ENCODE peak calls at places on chromosome 1, in nine cellular contexts. P, L, A, U, E, K, O, X and B are unnamed samples.

GRCh38 chr1:117146570-117147340 is 25.2 kb upstream of the TRIM45 start:
- DNase-seq in K (peak), A (no peak), L (no peak), O (peak), X (peak), P (peak), U (no peak), E (no peak), B (no peak)

GRCh38 chr1:186754542-186755150 is 74.1 kb upstream of the PLA2G4A start:
- DNase-seq in K (no peak), L (no peak), U (no peak), A (no peak), O (no peak), X (no peak), P (no peak), E (no peak), B (no peak)

GRCh38 chr1:150813028-150813707 is 5.1 kb upstream of the CTSK start:
- DNase-seq in E (peak), X (peak), O (peak), U (peak), K (peak), L (no peak), P (no peak), A (no peak), B (peak)

GRCh38 chr1:24107462-24108225 is 4.3 kb downstream of the MYOM3 start:
- DNase-seq in U (no peak), A (no peak), X (peak), E (peak), K (no peak), O (no peak), L (no peak), P (no peak), B (peak)

GRCh38 chr1:44505210-44505993 is 100.3 kb downstream of the RNF220 start:
- DNase-seq in A (no peak), E (no peak), K (no peak), P (no peak), U (no peak), X (no peak), O (no peak), L (no peak), B (no peak)

GRCh38 chr1:180187626-180188025 is 33.0 kb downstream of the QSOX1 start:
- DNase-seq in L (no peak), O (no peak), U (no peak), P (no peak), X (no peak), E (peak), K (no peak), A (no peak), B (no peak)

GRCh38 chr1:171172471-171172870 is 12.6 kb upstream of the FMO2 start:
- DNase-seq in E (no peak), A (no peak), P (no peak), U (no peak), K (no peak), O (no peak), X (no peak), L (no peak), B (no peak)

GRCh38 chr1:97634758-97635157 is 286.1 kb downstream of the DPYD start:
- DNase-seq in U (no peak), L (no peak), X (no peak), A (no peak), P (no peak), E (no peak), O (no peak), K (no peak), B (no peak)

GRCh38 chr1:226637147-226637935 is 88.8 kb downstream of the STUM start:
- DNase-seq in A (no peak), K (no peak), L (no peak), U (no peak), P (no peak), O (peak), X (peak), E (peak), B (peak)

GRCh38 chr1:170131450-170131849 is 14.3 kb upstream of the NTMT2 start:
- DNase-seq in P (no peak), U (no peak), A (no peak), E (no peak), X (no peak), L (no peak), K (no peak), O (no peak), B (peak)